ENCODE peak calls at places on chromosomes 1 and 21, in eight cellular contexts. I is lower lobe of right lung; X is effector memory CD4-positive, alpha-beta T cell; O is breast epithelium; B is mammary epithelial cell; L is heart right ventricle; A is left lung; C is RWPE2. K is an unnamed sample.
A peak's percentile ranks its signal among the peaks of the same experiment; 100 is the strongest.

GRCh38 chr21:32392880-32393676 is at the start of gene URB1:
- DNase-seq in X (peak; percentile 88), L (peak; percentile 97), B (peak; percentile 80), C (peak; percentile 82), A (peak; percentile 97), I (peak; percentile 95), O (peak; percentile 86), K (peak; percentile 98)

GRCh38 chr1:119827010-119827409 is 15.8 kb upstream of the REG4 start:
- DNase-seq in A (no peak), X (no peak), L (no peak), I (no peak), O (no peak), C (no peak), B (no peak), K (no peak)

GRCh38 chr1:111481387-111482221 is 7.8 kb downstream of the C1orf162 start:
- DNase-seq in A (peak; percentile 93), I (peak; percentile 88), O (peak; percentile 50), X (no peak), C (no peak), B (peak; percentile 59), L (peak; percentile 76), K (peak; percentile 82)

GRCh38 chr21:44253832-44254700 is 7.6 kb downstream of the DNMT3L start:
- DNase-seq in O (no peak), I (peak; percentile 48), L (no peak), C (peak; percentile 58), A (peak; percentile 74), B (no peak), X (no peak), K (no peak)

GRCh38 chr1:158506369-158506987 is 34.5 kb downstream of the OR10R2 start:
- DNase-seq in O (no peak), L (peak; percentile 9), C (no peak), B (peak; percentile 32), A (no peak), X (no peak), I (peak; percentile 44), K (no peak)

GRCh38 chr1:235642021-235642942 is 7.3 kb downstream of the GNG4 start:
- DNase-seq in L (no peak), I (no peak), B (peak; percentile 61), X (peak; percentile 70), C (no peak), A (no peak), O (no peak), K (no peak)

GRCh38 chr21:33026878-33027400 is 1.2 kb downstream of the OLIG2 start:
- DNase-seq in A (peak; percentile 79), L (no peak), O (no peak), X (no peak), C (no peak), I (no peak), B (no peak), K (no peak)

GRCh38 chr1:111236379-111236778 is 8.9 kb downstream of the CHI3L2 start:
- DNase-seq in A (no peak), B (no peak), X (no peak), O (no peak), I (no peak), C (no peak), L (no peak), K (no peak)

GRCh38 chr1:35264861-35265260 is 3.6 kb upstream of the ZMYM4 start:
- DNase-seq in X (no peak), B (peak; percentile 67), I (no peak), C (no peak), A (no peak), L (no peak), O (peak; percentile 71), K (peak; percentile 42)

GRCh38 chr1:201457508-201457960 is 11.5 kb downstream of the PHLDA3 start:
- DNase-seq in A (no peak), O (no peak), I (no peak), L (no peak), B (peak; percentile 39), X (no peak), C (no peak), K (no peak)

GRCh38 chr1:182087304-182087703 is 25.8 kb upstream of the ZNF648 start:
- DNase-seq in L (no peak), O (no peak), I (no peak), C (no peak), X (no peak), A (no peak), B (no peak), K (no peak)

DNA sequence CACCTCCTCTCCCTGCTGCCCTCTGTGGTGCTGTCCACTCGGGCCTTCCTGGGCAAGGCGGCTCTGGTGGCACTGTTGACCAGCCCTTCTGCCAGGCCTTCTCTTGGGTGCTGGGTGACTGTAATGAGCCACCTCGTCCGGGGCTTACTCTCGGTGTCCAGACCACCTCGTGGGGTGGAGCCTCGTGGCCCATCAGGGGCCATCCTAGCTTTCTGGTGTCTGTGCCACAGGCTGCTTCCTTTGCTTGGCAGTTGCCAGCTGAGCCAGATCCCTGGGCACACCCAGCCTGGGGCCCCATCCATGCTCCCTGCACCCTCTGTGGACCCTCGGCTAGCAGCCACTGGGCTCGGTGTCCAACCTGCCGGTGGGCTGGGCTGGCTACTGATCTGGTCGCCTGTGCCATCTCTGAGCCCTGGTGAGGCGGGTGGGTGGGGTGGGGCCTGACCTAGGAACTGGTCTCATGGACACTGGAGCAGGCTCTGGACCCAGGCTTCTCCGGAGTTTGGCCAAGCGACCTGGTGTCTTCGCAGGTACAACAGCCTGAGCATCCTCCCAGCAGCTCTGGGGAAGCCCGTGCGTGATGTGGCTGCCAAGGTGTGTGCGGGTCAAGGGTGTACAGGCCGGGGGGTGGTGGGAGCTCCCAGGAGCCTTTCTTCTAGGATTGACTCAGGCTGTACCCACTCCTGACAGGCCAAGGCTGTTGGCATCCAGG is 1.4 kb downstream of the PRXL2B start:
- DNase-seq in O (no peak), X (no peak), B (no peak), L (peak; percentile 16), A (peak; percentile 79), I (peak; percentile 48), C (no peak), K (peak; percentile 53)
- H3K27ac ChIP-seq in O (no peak overlapping the region), X (no peak overlapping the region), B (no peak overlapping the region), L (no peak overlapping the region), A (no peak overlapping the region), I (no peak overlapping the region), C (no peak overlapping the region), K (no peak overlapping the region)

GRCh38 chr1:38962560-38962959 is 20.9 kb upstream of the RHBDL2 start:
- DNase-seq in I (no peak), C (no peak), X (no peak), B (no peak), O (no peak), L (no peak), A (no peak), K (no peak)
- H3K27ac ChIP-seq in I (no peak overlapping the region), C (peak overlapping the region; percentile 75), X (no peak overlapping the region), B (peak overlapping the region; percentile 79), O (no peak overlapping the region), L (no peak overlapping the region), A (no peak overlapping the region), K (no peak overlapping the region)

DNA sequence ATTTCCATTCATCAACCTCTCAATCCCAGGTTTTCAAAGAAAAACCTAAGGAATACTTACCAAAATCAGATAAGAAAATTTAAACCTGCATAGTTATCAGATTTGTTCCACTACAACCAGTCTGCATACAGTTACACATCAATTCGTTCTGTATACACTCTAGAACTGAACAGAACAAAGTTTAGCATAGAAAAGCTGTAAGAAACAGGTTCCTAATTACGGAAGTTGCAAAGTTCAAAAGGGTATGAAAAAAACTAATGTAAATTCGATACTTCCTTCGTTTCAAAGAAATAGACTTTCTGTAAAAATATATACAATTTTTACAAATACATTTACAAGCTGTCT is 3.1 kb downstream of the MCL1 start:
- DNase-seq in B (no peak), L (no peak), A (no peak), C (no peak), X (no peak), O (no peak), I (no peak), K (no peak)
- H3K27ac ChIP-seq in B (peak overlapping the region; percentile 89), L (peak overlapping the region; percentile 100), A (peak overlapping the region; percentile 100), C (peak overlapping the region; percentile 100), X (peak overlapping the region; percentile 98), O (peak overlapping the region; percentile 99), I (peak overlapping the region; percentile 99), K (no peak overlapping the region)

DNA sequence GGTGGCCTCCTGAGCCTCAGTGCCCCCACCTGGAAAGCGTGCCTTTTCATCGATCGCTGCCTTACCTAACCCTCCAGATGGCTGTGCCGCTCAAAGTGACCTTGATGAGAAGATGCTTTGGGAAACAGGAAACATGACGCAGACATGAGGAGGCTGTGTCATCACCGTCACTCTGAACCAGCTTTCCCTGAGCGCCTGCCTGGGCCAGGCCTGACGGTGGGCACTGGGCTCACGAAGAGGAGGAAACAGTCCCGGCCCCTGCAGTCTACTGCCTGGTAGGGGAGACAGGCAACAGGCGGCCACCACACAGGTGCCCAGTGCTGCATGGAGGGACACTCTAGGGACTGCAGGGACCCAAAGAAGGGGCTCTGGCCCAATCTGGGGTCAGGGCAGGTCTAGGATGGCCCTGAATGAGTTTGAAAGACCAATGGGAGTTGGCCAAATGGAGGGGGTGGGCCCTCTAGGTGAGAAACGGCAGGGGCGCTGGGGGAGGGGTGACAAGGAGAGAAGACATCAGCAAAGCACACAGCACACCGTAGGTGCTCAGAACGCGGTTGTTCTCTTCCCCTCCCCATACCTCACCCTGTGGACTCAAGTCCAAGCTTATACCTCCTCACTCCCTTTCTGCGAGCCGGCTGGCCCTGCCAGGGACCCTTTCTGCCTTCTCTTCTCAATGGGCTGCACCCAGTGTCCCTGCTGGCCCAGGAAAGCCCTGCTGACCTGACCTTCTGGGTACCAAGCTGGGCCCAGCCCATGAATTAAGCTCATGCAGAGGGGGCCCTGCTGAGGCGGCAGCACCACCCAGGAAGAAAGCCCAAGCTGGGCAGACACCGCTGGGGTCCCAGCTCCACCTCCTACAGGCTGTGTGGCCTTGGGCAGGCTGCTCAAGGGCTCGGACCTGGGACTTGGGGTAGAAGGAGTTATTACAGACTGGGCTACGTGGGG is 44.9 kb downstream of the GLIS1 start:
- DNase-seq in B (no peak), X (no peak), C (no peak), O (no peak), I (no peak), L (no peak), A (no peak), K (no peak)
- H3K27ac ChIP-seq in B (no peak overlapping the region), X (no peak overlapping the region), C (no peak overlapping the region), O (no peak overlapping the region), I (no peak overlapping the region), L (no peak overlapping the region), A (no peak overlapping the region), K (no peak overlapping the region)

DNA sequence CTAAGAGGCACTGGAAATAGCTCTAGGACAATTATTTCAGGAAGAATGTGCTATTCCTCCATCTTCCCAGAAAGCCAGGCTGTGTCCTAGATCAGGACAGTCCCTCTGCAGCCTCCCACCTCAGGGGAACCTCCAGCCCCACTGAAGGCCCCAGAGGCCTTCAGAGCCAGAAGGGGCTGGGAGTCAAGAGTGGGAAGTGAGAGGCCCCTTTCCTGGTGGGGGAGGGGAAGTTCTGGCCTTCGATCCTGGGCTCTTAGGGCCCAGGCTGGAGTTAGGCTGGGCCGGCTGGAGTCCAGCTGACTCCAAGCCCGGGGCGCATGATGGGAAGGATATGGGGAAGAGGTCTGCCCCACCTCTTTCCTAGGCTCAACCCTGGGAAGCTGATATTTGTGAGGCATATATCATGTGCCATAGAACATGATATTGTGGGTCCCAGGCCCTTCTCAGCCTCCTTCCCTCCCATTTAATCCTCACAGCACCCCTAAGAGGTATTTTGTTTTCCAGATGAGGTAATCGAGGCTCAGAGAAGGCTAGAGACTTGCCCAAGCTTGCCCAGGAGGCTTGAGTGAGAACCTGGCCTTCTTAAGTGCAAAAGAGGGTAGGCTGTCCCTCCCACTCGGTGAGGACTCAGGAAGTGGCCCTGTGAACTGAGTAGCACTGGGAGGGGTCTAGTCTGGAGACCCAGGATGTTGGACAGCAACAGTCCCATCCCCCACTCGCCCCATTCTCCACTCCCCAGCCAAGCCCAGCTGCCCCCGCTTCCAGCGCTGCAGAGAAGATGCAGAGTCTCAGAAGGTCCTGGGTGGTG is 18.6 kb upstream of the HSPG2 start:
- DNase-seq in I (no peak), O (no peak), A (no peak), B (peak; percentile 82), X (no peak), C (no peak), L (peak; percentile 48), K (no peak)
- H3K27ac ChIP-seq in I (peak overlapping the region; percentile 50), O (peak overlapping the region; percentile 92), A (no peak overlapping the region), B (peak overlapping the region; percentile 24), X (peak overlapping the region; percentile 1), C (peak overlapping the region; percentile 70), L (peak overlapping the region; percentile 82), K (no peak overlapping the region)

GRCh38 chr1:3312894-3313578 is 141.4 kb upstream of the ARHGEF16 start:
- DNase-seq in O (peak; percentile 91), A (peak; percentile 95), B (peak; percentile 42), X (no peak), I (peak; percentile 90), C (peak; percentile 96), L (peak; percentile 88), K (peak; percentile 95)
- H3K27ac ChIP-seq in O (peak overlapping the region; percentile 97), A (peak overlapping the region; percentile 79), B (no peak overlapping the region), X (no peak overlapping the region), I (peak overlapping the region; percentile 90), C (peak overlapping the region; percentile 84), L (peak overlapping the region; percentile 86), K (peak overlapping the region; percentile 80)